ENCODE peak calls at places on chromosomes 7 and 10, in four cellular contexts. A is activated T-cell treated with anti-CD3 and anti-CD28 coated beads for 1 hour; X is stimulated activated CD4-positive, alpha-beta T cell treated with anti-CD3 and anti-CD28 coated beads, Interleukin-1b, Interleukin-23, amount 100 ng/mL, for 1 hour; F is neural crest cell. O is an unnamed sample.
A peak's percentile ranks its signal among the peaks of the same experiment; 100 is the strongest.

GRCh38 chr10:19683326-19683725 is 132.9 kb upstream of the PLXDC2 start:
- DNase-seq in A (no peak), X (no peak), F (no peak), O (no peak)

GRCh38 chr10:98400482-98400881 is 14.5 kb downstream of the PYROXD2 start:
- DNase-seq in A (no peak), X (no peak), F (no peak), O (no peak)

GRCh38 chr7:47326808-47327207 is 255.1 kb downstream of the TNS3 start:
- DNase-seq in A (no peak), X (no peak), F (no peak), O (no peak)

GRCh38 chr10:6280291-6280690 is 77.6 kb downstream of the PFKFB3 start:
- DNase-seq in A (no peak), X (no peak), F (no peak), O (no peak)

GRCh38 chr10:70234668-70235447 is 1.6 kb upstream of the PPA1 start:
- DNase-seq in A (no peak), X (no peak), F (no peak), O (no peak)

GRCh38 chr10:70461397-70462348 is 16.9 kb upstream of the PALD1 start:
- DNase-seq in A (no peak), X (no peak), F (peak; percentile 40), O (no peak)

GRCh38 chr7:30433082-30433481 is 45.5 kb downstream of the NOD1 start:
- DNase-seq in A (no peak), X (no peak), F (no peak), O (no peak)

GRCh38 chr10:112585052-112585451 is 138.0 kb downstream of the VTI1A start:
- DNase-seq in A (no peak), X (no peak), F (no peak), O (no peak)

GRCh38 chr10:35447693-35448407 is 111.5 kb downstream of the CCNY start:
- DNase-seq in A (no peak), X (no peak), F (no peak), O (no peak)

GRCh38 chr10:5089869-5090268 is 4.3 kb upstream of the AKR1C3 start:
- DNase-seq in A (no peak), X (no peak), F (no peak), O (no peak)

GRCh38 chr7:97107192-97107800 is 10.2 kb upstream of the SDHAF3 start:
- DNase-seq in A (no peak), X (no peak), F (no peak), O (no peak)

GRCh38 chr7:18177815-18178660 is 150.4 kb upstream of the PRPS1L1 start:
- DNase-seq in A (no peak), X (no peak), F (no peak), O (no peak)

GRCh38 chr10:24603333-24603732 is 120.4 kb downstream of the ARHGAP21 start:
- DNase-seq in A (no peak), X (no peak), F (no peak), O (no peak)

GRCh38 chr7:42090056-42090455 is 147.0 kb downstream of the GLI3 start:
- DNase-seq in A (no peak), X (no peak), F (no peak), O (no peak)

GRCh38 chr7:7746419-7746818 is 28.0 kb upstream of the RPA3 start:
- DNase-seq in A (no peak), X (no peak), F (no peak), O (no peak)

GRCh38 chr10:12503311-12503710 is 154.0 kb downstream of the CAMK1D start:
- DNase-seq in A (no peak), X (no peak), F (no peak), O (no peak)

GRCh38 chr7:68107968-68108367 is 1111.3 kb downstream of the TYW1 start:
- DNase-seq in A (no peak), X (no peak), F (no peak), O (no peak)

GRCh38 chr10:99872367-99873162 is 90.1 kb downstream of the ABCC2 start:
- DNase-seq in A (no peak), X (no peak), F (no peak), O (no peak)

GRCh38 chr7:135856356-135857144 is 107.9 kb upstream of the FAM180A start:
- DNase-seq in A (no peak), X (no peak), F (no peak), O (no peak)

GRCh38 chr7:157090485-157091165 is 48.1 kb upstream of the UBE3C start:
- DNase-seq in A (no peak), X (no peak), F (no peak), O (no peak)

GRCh38 chr7:155230169-155230593 is 67.5 kb upstream of the INSIG1 start:
- DNase-seq in A (no peak), X (no peak), F (no peak), O (no peak)

GRCh38 chr7:47310020-47310419 is 271.9 kb downstream of the TNS3 start:
- DNase-seq in A (no peak), X (no peak), F (no peak), O (no peak)

GRCh38 chr10:5528989-5529701 is 4.4 kb downstream of the CALML3 start:
- DNase-seq in A (no peak), X (no peak), F (no peak), O (no peak)

GRCh38 chr7:83842894-83843293 is 194.0 kb upstream of the SEMA3E start:
- DNase-seq in A (no peak), X (no peak), F (no peak), O (no peak)

GRCh38 chr7:150383710-150384397 is 4.7 kb downstream of the ZNF775 start:
- DNase-seq in A (no peak), X (no peak), F (peak; percentile 90), O (no peak)

GRCh38 chr7:20784311-20785210 is 2.1 kb downstream of the SP8 start:
- DNase-seq in A (no peak), X (no peak), F (no peak), O (no peak)

GRCh38 chr10:29861811-29862505 is 197.4 kb downstream of the JCAD start:
- DNase-seq in A (no peak), X (no peak), F (no peak), O (no peak)

GRCh38 chr7:41029072-41029492 is 673.8 kb downstream of the INHBA start:
- DNase-seq in A (no peak), X (no peak), F (no peak), O (no peak)